ENCODE peak calls at places on chromosomes 1 and 21, in four cellular contexts. One of them, this sample, is unnamed. For H3K36me3 and H3K27me3, the result is how much of the 10 kb centered on the place peaks cover.

GRCh38 chr1:94329986-94330385 is 88.2 kb upstream of the ABCD3 start:
- DNase-seq in ovary: no peak
- DNase-seq in fibroblast of lung: peak
- DNase-seq in tibial artery: no peak
- DNase-seq in this sample: no peak

GRCh38 chr1:160862151-160863061 is at the start of gene CD244:
- DNase-seq in ovary: peak
- DNase-seq in fibroblast of lung: no peak
- DNase-seq in tibial artery: no peak
- DNase-seq in this sample: peak

GRCh38 chr1:69919129-69919921 is 286.1 kb downstream of the LRRC40 start:
- DNase-seq in ovary: no peak
- DNase-seq in fibroblast of lung: no peak
- DNase-seq in tibial artery: no peak
- DNase-seq in this sample: no peak

GRCh38 chr1:109509176-109510134 is at the start of gene AMIGO1:
- DNase-seq in ovary: peak
- DNase-seq in fibroblast of lung: peak
- DNase-seq in tibial artery: no peak
- DNase-seq in this sample: peak

GRCh38 chr1:94095744-94096469 is 25.0 kb downstream of the ABCA4 start:
- DNase-seq in ovary: peak
- DNase-seq in fibroblast of lung: peak
- DNase-seq in tibial artery: peak
- DNase-seq in this sample: peak

GRCh38 chr1:31196685-31197084 is 43.0 kb downstream of the NKAIN1 start:
- DNase-seq in ovary: no peak
- DNase-seq in fibroblast of lung: peak
- DNase-seq in tibial artery: no peak
- DNase-seq in this sample: no peak

GRCh38 chr21:36909423-36909822 is 57.0 kb downstream of the HLCS start:
- DNase-seq in ovary: no peak
- DNase-seq in fibroblast of lung: peak
- DNase-seq in tibial artery: no peak
- DNase-seq in this sample: no peak

GRCh38 chr1:192489748-192490147 is 85.8 kb upstream of the RGS1 start:
- DNase-seq in ovary: peak
- DNase-seq in fibroblast of lung: peak
- DNase-seq in tibial artery: peak
- DNase-seq in this sample: peak

GRCh38 chr1:153610334-153611023 is 2.5 kb downstream of the S100A16 start:
- DNase-seq in ovary: no peak
- DNase-seq in fibroblast of lung: peak
- DNase-seq in tibial artery: no peak
- DNase-seq in this sample: no peak

GRCh38 chr1:147539122-147539575 is 2.2 kb upstream of the BCL9 start:
- DNase-seq in ovary: peak
- DNase-seq in fibroblast of lung: peak
- DNase-seq in tibial artery: no peak
- DNase-seq in this sample: no peak

GRCh38 chr1:239742416-239743109 is 349.1 kb upstream of the FMN2 start:
- DNase-seq in ovary: no peak
- DNase-seq in fibroblast of lung: no peak
- DNase-seq in tibial artery: no peak
- DNase-seq in this sample: no peak

GRCh38 chr1:6454856-6455751 is 10.9 kb downstream of the TNFRSF25 start:
- DNase-seq in ovary: no peak
- DNase-seq in fibroblast of lung: peak
- DNase-seq in tibial artery: no peak
- DNase-seq in this sample: no peak

GRCh38 chr1:54667797-54668196 is 26.2 kb downstream of the MROH7 start:
- DNase-seq in ovary: no peak
- DNase-seq in fibroblast of lung: no peak
- DNase-seq in tibial artery: no peak
- DNase-seq in this sample: no peak

GRCh38 chr1:40059292-40059959 is 18.9 kb downstream of the CAP1 start:
- DNase-seq in ovary: no peak
- DNase-seq in fibroblast of lung: peak
- DNase-seq in tibial artery: no peak
- DNase-seq in this sample: no peak

GRCh38 chr1:3313579-3313955 is 140.9 kb upstream of the ARHGEF16 start:
- DNase-seq in ovary: peak
- DNase-seq in fibroblast of lung: peak
- DNase-seq in tibial artery: peak
- DNase-seq in this sample: peak

GRCh38 chr21:45405271-45405818 is 380 bp downstream of the COL18A1 start:
- DNase-seq in ovary: peak
- DNase-seq in fibroblast of lung: peak
- DNase-seq in tibial artery: peak
- DNase-seq in this sample: peak

GRCh38 chr1:202320081-202320405 is 21.7 kb downstream of the UBE2T start:
- DNase-seq in ovary: no peak
- DNase-seq in fibroblast of lung: no peak
- DNase-seq in tibial artery: peak
- DNase-seq in this sample: no peak

GRCh38 chr1:93237021-93237420 is 56.5 kb downstream of the CCDC18 start:
- DNase-seq in ovary: no peak
- DNase-seq in fibroblast of lung: no peak
- DNase-seq in tibial artery: no peak
- DNase-seq in this sample: no peak

GRCh38 chr1:23673086-23673813 is 18.4 kb upstream of the RPL11 start:
- DNase-seq in ovary: no peak
- DNase-seq in fibroblast of lung: peak
- DNase-seq in tibial artery: no peak
- DNase-seq in this sample: no peak

GRCh38 chr1:214044438-214045214 is 56.9 kb downstream of the PROX1 start:
- DNase-seq in ovary: no peak
- DNase-seq in fibroblast of lung: no peak
- DNase-seq in tibial artery: no peak
- DNase-seq in this sample: no peak

GRCh38 chr1:5447479-5448070 is 544.6 kb downstream of the NPHP4 start:
- DNase-seq in ovary: no peak
- DNase-seq in fibroblast of lung: no peak
- DNase-seq in tibial artery: no peak
- DNase-seq in this sample: no peak

GRCh38 chr1:92461364-92462097 is 25.2 kb downstream of the GFI1 start:
- DNase-seq in ovary: no peak
- DNase-seq in fibroblast of lung: no peak
- DNase-seq in tibial artery: no peak
- DNase-seq in this sample: no peak

GRCh38 chr21:18245493-18245967 is 897 bp downstream of the CHODL start:
- DNase-seq in ovary: peak
- DNase-seq in fibroblast of lung: peak
- DNase-seq in tibial artery: peak
- DNase-seq in this sample: no peak

GRCh38 chr1:198676253-198676652 is 37.4 kb downstream of the PTPRC start:
- DNase-seq in ovary: no peak
- DNase-seq in fibroblast of lung: peak
- DNase-seq in tibial artery: no peak
- DNase-seq in this sample: no peak

GRCh38 chr1:998905-999796 is 746 bp downstream of the HES4 start:
- DNase-seq in ovary: no peak
- DNase-seq in fibroblast of lung: no peak
- DNase-seq in tibial artery: no peak
- DNase-seq in this sample: no peak

GRCh38 chr1:199512037-199512710 is 515.3 kb upstream of the NR5A2 start:
- DNase-seq in ovary: no peak
- DNase-seq in fibroblast of lung: peak
- DNase-seq in tibial artery: no peak
- DNase-seq in this sample: no peak

GRCh38 chr1:161427733-161428516 is 60.2 kb upstream of the CFAP126 start:
- DNase-seq in ovary: no peak
- DNase-seq in fibroblast of lung: peak
- DNase-seq in tibial artery: no peak
- DNase-seq in this sample: no peak

GRCh38 chr1:42167611-42168396 is 3.3 kb upstream of the GUCA2A start:
- DNase-seq in ovary: no peak
- DNase-seq in fibroblast of lung: no peak
- DNase-seq in tibial artery: no peak
- DNase-seq in this sample: no peak

GRCh38 chr1:69824932-69825331 is 257.2 kb downstream of the LRRC7 start:
- DNase-seq in ovary: no peak
- DNase-seq in fibroblast of lung: no peak
- DNase-seq in tibial artery: no peak
- DNase-seq in this sample: peak

GRCh38 chr1:150976879-150977694 is 2.5 kb upstream of the CERS2 start:
- DNase-seq in ovary: peak
- DNase-seq in fibroblast of lung: no peak
- DNase-seq in tibial artery: peak
- DNase-seq in this sample: peak

GRCh38 chr1:102120910-102121309 is 124.2 kb upstream of the OLFM3 start:
- DNase-seq in ovary: no peak
- DNase-seq in fibroblast of lung: no peak
- DNase-seq in tibial artery: no peak
- DNase-seq in this sample: no peak

GRCh38 chr1:14778882-14779594 is 180.6 kb downstream of the KAZN start:
- DNase-seq in ovary: no peak
- DNase-seq in fibroblast of lung: no peak
- DNase-seq in tibial artery: no peak
- DNase-seq in this sample: no peak

GRCh38 chr1:26320896-26321295 is 3.1 kb downstream of the CD52 start:
- DNase-seq in ovary: no peak
- DNase-seq in fibroblast of lung: no peak
- DNase-seq in tibial artery: no peak
- DNase-seq in this sample: no peak

GRCh38 chr1:194175251-194175650 is 988.8 kb upstream of the B3GALT2 start:
- DNase-seq in ovary: no peak
- DNase-seq in fibroblast of lung: peak
- DNase-seq in tibial artery: no peak
- DNase-seq in this sample: no peak

GRCh38 chr1:199167460-199167859 is 528.6 kb downstream of the PTPRC start:
- DNase-seq in ovary: no peak
- DNase-seq in fibroblast of lung: no peak
- DNase-seq in tibial artery: no peak
- DNase-seq in this sample: no peak

GRCh38 chr1:29394521-29394921 is 158.2 kb downstream of the PTPRU start:
- DNase-seq in ovary: no peak
- DNase-seq in fibroblast of lung: no peak
- DNase-seq in tibial artery: no peak
- DNase-seq in this sample: no peak

GRCh38 chr1:111197598-111198289 is 2.7 kb downstream of the DENND2D start:
- DNase-seq in ovary: no peak
- DNase-seq in fibroblast of lung: peak
- DNase-seq in tibial artery: no peak
- DNase-seq in this sample: no peak

GRCh38 chr1:114040273-114041043 is 61.2 kb downstream of the OLFML3 start:
- DNase-seq in ovary: no peak
- DNase-seq in fibroblast of lung: peak
- DNase-seq in tibial artery: no peak
- DNase-seq in this sample: no peak

GRCh38 chr1:24641646-24642151 is 1.4 kb upstream of the SRRM1 start:
- DNase-seq in ovary: peak
- DNase-seq in fibroblast of lung: peak
- DNase-seq in tibial artery: peak
- DNase-seq in this sample: peak

GRCh38 chr21:45709127-45709526 is 65.6 kb downstream of the PCBP3 start:
- DNase-seq in ovary: no peak
- DNase-seq in fibroblast of lung: peak
- DNase-seq in tibial artery: no peak
- DNase-seq in this sample: no peak

DNA sequence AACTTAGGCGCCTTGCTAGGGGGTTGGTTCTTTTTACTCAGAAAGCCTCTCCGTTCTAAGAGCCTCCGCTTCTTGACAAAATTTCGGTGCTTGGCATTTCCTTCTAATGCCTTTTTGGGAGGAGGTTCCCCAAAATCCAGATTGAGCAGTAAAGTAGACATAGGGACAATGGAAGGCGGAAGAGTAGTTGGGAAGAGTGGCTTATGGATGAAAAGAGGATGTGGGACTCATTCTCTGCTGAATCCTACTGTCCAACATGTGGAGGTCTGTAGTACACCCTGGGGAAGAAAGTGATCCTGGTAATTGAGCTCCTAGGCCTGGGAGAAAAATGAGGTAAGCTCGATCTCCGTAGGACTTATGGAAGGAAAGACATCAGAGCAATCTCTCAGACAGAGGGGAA is 777 bp upstream of the METTL25B start:
- DNase-seq in ovary: no peak
- DNase-seq in fibroblast of lung: no peak
- DNase-seq in tibial artery: no peak
- DNase-seq in this sample: no peak
- H3K36me3 ChIP-seq in ovary: under half
- H3K36me3 ChIP-seq in fibroblast of lung: under half
- H3K36me3 ChIP-seq in tibial artery: under half
- H3K36me3 ChIP-seq in this sample: under half

GRCh38 chr1:231217056-231217455 is 24.0 kb upstream of the GNPAT start:
- DNase-seq in ovary: no peak
- DNase-seq in fibroblast of lung: no peak
- DNase-seq in tibial artery: no peak
- DNase-seq in this sample: no peak

GRCh38 chr1:231216515-231216914 is 24.5 kb upstream of the GNPAT start:
- DNase-seq in ovary: no peak
- DNase-seq in fibroblast of lung: no peak
- DNase-seq in tibial artery: no peak
- DNase-seq in this sample: no peak

GRCh38 chr1:231215676-231216385 is 25.2 kb upstream of the GNPAT start:
- DNase-seq in ovary: no peak
- DNase-seq in fibroblast of lung: no peak
- DNase-seq in tibial artery: no peak
- DNase-seq in this sample: no peak

GRCh38 chr1:231213831-231214573 is 27.0 kb upstream of the GNPAT start:
- DNase-seq in ovary: no peak
- DNase-seq in fibroblast of lung: no peak
- DNase-seq in tibial artery: no peak
- DNase-seq in this sample: no peak

GRCh38 chr1:231214918-231215675 is 25.9 kb upstream of the GNPAT start:
- DNase-seq in ovary: no peak
- DNase-seq in fibroblast of lung: no peak
- DNase-seq in tibial artery: no peak
- DNase-seq in this sample: no peak
- H3K27me3 ChIP-seq in ovary: under half
- H3K27me3 ChIP-seq in fibroblast of lung: under half
- H3K27me3 ChIP-seq in tibial artery: under half
- H3K27me3 ChIP-seq in this sample: half or more

GRCh38 chr1:59657873-59658465 is 156.8 kb upstream of the HOOK1 start:
- DNase-seq in ovary: no peak
- DNase-seq in fibroblast of lung: no peak
- DNase-seq in tibial artery: no peak
- DNase-seq in this sample: no peak
- H3K36me3 ChIP-seq in ovary: under half
- H3K36me3 ChIP-seq in fibroblast of lung: under half
- H3K36me3 ChIP-seq in tibial artery: under half
- H3K36me3 ChIP-seq in this sample: under half

GRCh38 chr1:179590671-179591070 is 961 bp upstream of the TDRD5 start:
- DNase-seq in ovary: no peak
- DNase-seq in fibroblast of lung: no peak
- DNase-seq in tibial artery: no peak
- DNase-seq in this sample: no peak
- H3K27me3 ChIP-seq in ovary: under half
- H3K27me3 ChIP-seq in fibroblast of lung: under half
- H3K27me3 ChIP-seq in tibial artery: under half
- H3K27me3 ChIP-seq in this sample: half or more